ENCODE peak calls at places on chromosomes 2 and 18, in nine cellular contexts. X, J, R, Z, F, G, W, Q and V are unnamed samples.

GRCh38 chr2:25265802-25266201 is 75.9 kb downstream of the DNMT3A start:
- DNase-seq in X (no peak), J (no peak), R (no peak), Z (no peak), F (no peak), G (no peak), W (peak; percentile 9), Q (no peak), V (no peak)

GRCh38 chr18:3305354-3305762 is 43.4 kb downstream of the MYL12B start:
- DNase-seq in X (no peak), J (no peak), R (no peak), Z (peak; percentile 66), F (no peak), G (no peak), W (peak; percentile 98), Q (peak; percentile 93), V (no peak)

GRCh38 chr18:48910972-48911545 is 39.7 kb downstream of the SMAD7 start:
- DNase-seq in X (no peak), J (no peak), R (no peak), Z (peak; percentile 24), F (no peak), G (no peak), W (no peak), Q (no peak), V (no peak)

GRCh38 chr2:235510305-235510704 is 16.5 kb downstream of the AGAP1 start:
- DNase-seq in X (no peak), J (peak; percentile 22), R (no peak), Z (no peak), F (no peak), G (no peak), W (no peak), Q (no peak), V (no peak)

GRCh38 chr2:122307772-122308171 is 552.3 kb downstream of the TSN start:
- DNase-seq in X (no peak), J (no peak), R (no peak), Z (no peak), F (no peak), G (no peak), W (no peak), Q (no peak), V (no peak)

GRCh38 chr18:50559750-50560680 is at the start of gene MAPK4:
- DNase-seq in X (no peak), J (no peak), R (peak; percentile 21), Z (no peak), F (peak; percentile 59), G (peak; percentile 67), W (peak; percentile 41), Q (no peak), V (peak; percentile 58)

GRCh38 chr2:223494496-223494895 is 107.7 kb downstream of the SCG2 start:
- DNase-seq in X (no peak), J (no peak), R (no peak), Z (no peak), F (no peak), G (no peak), W (no peak), Q (no peak), V (no peak)

GRCh38 chr2:5980351-5981054 is 288.3 kb downstream of the SOX11 start:
- DNase-seq in X (no peak), J (no peak), R (no peak), Z (no peak), F (no peak), G (no peak), W (no peak), Q (no peak), V (no peak)

GRCh38 chr2:197777823-197778407 is 7.2 kb downstream of the BOLL start:
- DNase-seq in X (peak; percentile 4), J (peak; percentile 28), R (no peak), Z (no peak), F (no peak), G (no peak), W (peak; percentile 40), Q (peak; percentile 6), V (no peak)

DNA sequence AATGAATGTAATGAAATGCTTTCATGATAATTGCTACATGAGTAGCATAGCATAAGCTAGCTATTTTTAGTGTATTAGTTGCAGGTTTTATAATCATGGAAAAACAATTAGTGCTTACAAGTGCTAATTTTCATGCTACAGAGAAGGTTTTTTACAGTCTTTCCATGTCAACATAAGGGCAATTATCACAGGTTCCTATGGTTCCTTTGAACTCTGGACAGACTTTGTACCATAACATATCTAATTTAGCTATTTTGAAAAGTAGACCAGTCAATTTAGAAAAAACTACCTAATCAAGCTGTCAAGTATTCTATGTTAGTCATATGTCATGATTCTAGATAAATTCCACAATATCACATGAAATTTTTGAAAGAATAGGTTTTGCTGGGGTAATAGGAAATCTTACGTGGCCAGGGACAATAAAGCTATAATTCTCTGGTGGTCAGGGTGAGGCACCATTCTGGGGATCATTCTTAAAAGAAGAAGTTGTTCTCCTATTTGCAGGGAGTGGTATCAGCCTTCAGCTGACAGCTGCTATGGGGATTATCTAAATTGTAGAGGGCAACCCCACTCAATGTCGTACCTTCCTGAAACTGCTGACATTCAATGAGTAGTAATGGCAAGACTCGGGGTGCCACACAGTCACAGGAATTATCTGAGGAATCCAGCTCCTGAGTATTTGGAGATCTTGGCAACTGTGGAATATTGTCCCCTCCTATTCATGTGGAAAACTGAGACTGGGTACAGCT is 724.0 kb upstream of the LINC00305 start:
- DNase-seq in X (no peak), J (no peak), R (no peak), Z (no peak), F (no peak), G (no peak), W (no peak), Q (no peak), V (no peak)
- H3K27ac ChIP-seq in X (no peak overlapping the region), J (no peak overlapping the region), R (no peak overlapping the region), Z (no peak overlapping the region), F (no peak overlapping the region), G (no peak overlapping the region), W (no peak overlapping the region), Q (no peak overlapping the region), V (no peak overlapping the region)

GRCh38 chr2:85323351-85323987 is 4.3 kb downstream of the TGOLN2 start:
- DNase-seq in X (no peak), J (no peak), R (no peak), Z (no peak), F (no peak), G (no peak), W (peak; percentile 11), Q (no peak), V (no peak)

GRCh38 chr2:85325466-85325811 is 2.4 kb downstream of the TGOLN2 start:
- DNase-seq in X (no peak), J (no peak), R (no peak), Z (no peak), F (no peak), G (no peak), W (no peak), Q (no peak), V (no peak)

GRCh38 chr2:85326946-85327756 is 638 bp downstream of the TGOLN2 start:
- DNase-seq in X (no peak), J (no peak), R (peak; percentile 31), Z (peak; percentile 81), F (peak; percentile 51), G (peak; percentile 50), W (peak; percentile 79), Q (no peak), V (peak; percentile 71)

GRCh38 chr2:85326406-85326945 is 1.3 kb downstream of the TGOLN2 start:
- DNase-seq in X (no peak), J (peak; percentile 52), R (no peak), Z (peak; percentile 74), F (no peak), G (no peak), W (peak; percentile 64), Q (no peak), V (no peak)

GRCh38 chr2:85324639-85325465 is 2.9 kb downstream of the TGOLN2 start:
- DNase-seq in X (no peak), J (peak; percentile 99), R (no peak), Z (peak; percentile 82), F (no peak), G (no peak), W (peak; percentile 60), Q (no peak), V (no peak)
- H3K27ac ChIP-seq in X (peak overlapping the region; percentile 18), J (peak overlapping the region; percentile 95), R (no peak overlapping the region), Z (peak overlapping the region; percentile 93), F (no peak overlapping the region), G (peak overlapping the region; percentile 31), W (peak overlapping the region; percentile 17), Q (no peak overlapping the region), V (no peak overlapping the region)

DNA sequence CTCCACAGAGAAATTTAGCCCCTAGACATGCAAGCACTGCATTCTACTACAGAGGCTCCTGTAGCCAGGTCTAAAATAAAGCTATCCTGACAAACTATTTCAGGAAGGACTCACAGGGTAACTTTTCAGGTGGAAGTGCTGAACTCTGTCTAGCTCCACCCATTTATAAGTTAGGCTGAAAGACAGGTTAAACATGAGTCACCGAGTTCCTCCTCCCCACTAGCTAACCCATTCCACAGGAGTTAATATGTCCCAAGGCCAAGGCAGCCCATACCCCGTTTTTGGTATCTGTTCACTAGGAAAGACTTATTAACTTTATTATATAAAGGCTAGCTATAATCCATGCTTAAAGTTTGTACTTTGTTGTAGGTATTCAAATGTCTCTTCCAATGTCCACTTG is 3.5 kb downstream of the CWC22 start:
- DNase-seq in X (no peak), J (peak; percentile 22), R (no peak), Z (no peak), F (no peak), G (no peak), W (no peak), Q (no peak), V (no peak)
- H3K27ac ChIP-seq in X (no peak overlapping the region), J (no peak overlapping the region), R (no peak overlapping the region), Z (no peak overlapping the region), F (no peak overlapping the region), G (no peak overlapping the region), W (no peak overlapping the region), Q (no peak overlapping the region), V (no peak overlapping the region)

GRCh38 chr2:66437055-66437454 is 2.1 kb downstream of the MEIS1 start:
- DNase-seq in X (no peak), J (no peak), R (no peak), Z (no peak), F (no peak), G (no peak), W (peak; percentile 50), Q (no peak), V (no peak)
- H3K27ac ChIP-seq in X (no peak overlapping the region), J (no peak overlapping the region), R (peak overlapping the region; percentile 43), Z (no peak overlapping the region), F (peak overlapping the region; percentile 96), G (peak overlapping the region; percentile 93), W (peak overlapping the region; percentile 84), Q (peak overlapping the region; percentile 95), V (peak overlapping the region; percentile 91)